ENCODE peak calls at places on chromosomes 3 and 15, in six cellular contexts. B, Q, W, L, O and A are unnamed samples.
A peak's percentile ranks its signal among the peaks of the same experiment; 100 is the strongest.

GRCh38 chr3:11624704-11625375 is 18.9 kb downstream of the VGLL4 start:
- DNase-seq in B (no peak), Q (no peak), W (no peak), L (no peak), O (no peak), A (peak; percentile 59)

GRCh38 chr3:186143280-186143679 is 34.4 kb upstream of the ETV5 start:
- DNase-seq in B (no peak), Q (no peak), W (no peak), L (no peak), O (no peak), A (no peak)

GRCh38 chr3:188571531-188572115 is 417.7 kb downstream of the LPP start:
- DNase-seq in B (no peak), Q (no peak), W (no peak), L (no peak), O (no peak), A (no peak)

GRCh38 chr15:44715797-44716334 is 4.5 kb downstream of the B2M start:
- DNase-seq in B (no peak), Q (no peak), W (no peak), L (no peak), O (no peak), A (no peak)

GRCh38 chr15:88178631-88179030 is 77.9 kb downstream of the NTRK3 start:
- DNase-seq in B (no peak), Q (no peak), W (no peak), L (no peak), O (no peak), A (no peak)

GRCh38 chr3:58575986-58576652 is 1.1 kb downstream of the FAM107A start:
- DNase-seq in B (no peak), Q (no peak), W (no peak), L (no peak), O (no peak), A (no peak)

GRCh38 chr15:53453253-53454105 is 306.0 kb downstream of the WDR72 start:
- DNase-seq in B (no peak), Q (no peak), W (no peak), L (peak; percentile 55), O (no peak), A (no peak)

GRCh38 chr3:183008303-183008702 is 28.0 kb upstream of the DCUN1D1 start:
- DNase-seq in B (no peak), Q (no peak), W (no peak), L (no peak), O (no peak), A (no peak)

GRCh38 chr3:123448503-123449091 is at the start of gene ADCY5:
- DNase-seq in B (no peak), Q (no peak), W (no peak), L (no peak), O (no peak), A (peak; percentile 58)

GRCh38 chr15:90660195-90660995 is 56.8 kb upstream of the BLM start:
- DNase-seq in B (no peak), Q (peak; percentile 89), W (no peak), L (peak; percentile 43), O (peak; percentile 75), A (peak; percentile 91)

GRCh38 chr3:43378066-43378935 is 92.0 kb downstream of the SNRK start:
- DNase-seq in B (no peak), Q (peak; percentile 63), W (peak; percentile 39), L (peak; percentile 75), O (no peak), A (no peak)

GRCh38 chr15:99100245-99101173 is 4.4 kb upstream of the SYNM start:
- DNase-seq in B (peak; percentile 79), Q (peak; percentile 71), W (peak; percentile 36), L (peak; percentile 82), O (peak; percentile 84), A (peak; percentile 86)

GRCh38 chr3:106566277-106566676 is 697.5 kb upstream of the CBLB start:
- DNase-seq in B (no peak), Q (peak; percentile 23), W (no peak), L (no peak), O (no peak), A (no peak)

GRCh38 chr3:100865442-100865841 is 127.8 kb downstream of the ABI3BP start:
- DNase-seq in B (no peak), Q (peak; percentile 9), W (no peak), L (no peak), O (no peak), A (no peak)

GRCh38 chr3:157746391-157746790 is 243.2 kb upstream of the VEPH1 start:
- DNase-seq in B (no peak), Q (no peak), W (no peak), L (no peak), O (no peak), A (no peak)

GRCh38 chr3:76369170-76369569 is 583.8 kb upstream of the ZNF717 start:
- DNase-seq in B (no peak), Q (peak; percentile 21), W (no peak), L (no peak), O (no peak), A (no peak)

GRCh38 chr3:81666502-81667121 is 94.8 kb downstream of the GBE1 start:
- DNase-seq in B (no peak), Q (peak; percentile 39), W (no peak), L (no peak), O (no peak), A (no peak)

GRCh38 chr3:179666436-179667035 is 13.7 kb downstream of the USP13 start:
- DNase-seq in B (peak; percentile 27), Q (peak; percentile 34), W (no peak), L (peak; percentile 38), O (peak; percentile 81), A (no peak)

GRCh38 chr15:57527382-57528091 is 64.2 kb upstream of the MYZAP start:
- DNase-seq in B (no peak), Q (peak; percentile 81), W (peak; percentile 61), L (no peak), O (no peak), A (peak; percentile 48)

GRCh38 chr3:66098436-66098835 is 59.7 kb upstream of the MAGI1 start:
- DNase-seq in B (no peak), Q (peak; percentile 18), W (no peak), L (no peak), O (no peak), A (no peak)

GRCh38 chr3:20073683-20074082 is 33.4 kb downstream of the KAT2B start:
- DNase-seq in B (no peak), Q (peak; percentile 39), W (no peak), L (no peak), O (no peak), A (no peak)

GRCh38 chr15:70342554-70343548 is 245.1 kb upstream of the TLE3 start:
- DNase-seq in B (no peak), Q (no peak), W (no peak), L (no peak), O (no peak), A (peak; percentile 8)